ENCODE peak calls at places on chromosomes 11 and 22, in four cellular contexts. P, L, I and R are unnamed samples.
A peak's percentile ranks its signal among the peaks of the same experiment; 100 is the strongest.

GRCh38 chr11:83206771-83207413 is 13.4 kb downstream of the ANKRD42 start:
- DNase-seq in P (no peak), L (no peak), I (no peak), R (no peak)

GRCh38 chr22:48714231-48714630 is 1113.4 kb downstream of the BRD1 start:
- DNase-seq in P (no peak), L (no peak), I (no peak), R (no peak)

GRCh38 chr11:133787379-133788103 is 57.8 kb downstream of the SPATA19 start:
- DNase-seq in P (no peak), L (no peak), I (no peak), R (peak; percentile 59)

GRCh38 chr22:28019360-28019759 is 100.3 kb upstream of the PITPNB start:
- DNase-seq in P (no peak), L (no peak), I (no peak), R (no peak)

GRCh38 chr11:86212212-86212611 is 32.3 kb upstream of the EED start:
- DNase-seq in P (no peak), L (no peak), I (no peak), R (no peak)

GRCh38 chr11:23021287-23021863 is 161.1 kb upstream of the CCDC179 start:
- DNase-seq in P (peak; percentile 26), L (peak; percentile 9), I (no peak), R (peak; percentile 39)

GRCh38 chr11:62553839-62554361 is 7.3 kb upstream of the AHNAK start:
- DNase-seq in P (no peak), L (no peak), I (no peak), R (no peak)

GRCh38 chr11:10181811-10182210 is 112.2 kb downstream of the SBF2 start:
- DNase-seq in P (no peak), L (peak; percentile 32), I (no peak), R (no peak)

GRCh38 chr11:69358398-69359080 is 64.6 kb downstream of the MYEOV start:
- DNase-seq in P (no peak), L (no peak), I (no peak), R (no peak)

GRCh38 chr22:17115311-17115710 is 5.8 kb downstream of the TMEM121B start:
- DNase-seq in P (no peak), L (no peak), I (no peak), R (no peak)

GRCh38 chr22:25437414-25438160 is 126.9 kb upstream of the GRK3 start:
- DNase-seq in P (no peak), L (no peak), I (no peak), R (no peak)

GRCh38 chr11:110538154-110538553 is 108.4 kb downstream of the FDX1 start:
- DNase-seq in P (no peak), L (no peak), I (no peak), R (no peak)

GRCh38 chr22:21000987-21001600 is 824 bp downstream of the THAP7 start:
- DNase-seq in P (peak; percentile 72), L (no peak), I (no peak), R (no peak)

GRCh38 chr11:10026514-10026913 is 267.5 kb downstream of the SBF2 start:
- DNase-seq in P (no peak), L (no peak), I (no peak), R (no peak)

GRCh38 chr22:36355362-36355761 is 32.4 kb downstream of the MYH9 start:
- DNase-seq in P (no peak), L (no peak), I (no peak), R (no peak)

GRCh38 chr22:46815559-46815895 is 53.1 kb downstream of the TBC1D22A start:
- DNase-seq in P (no peak), L (no peak), I (no peak), R (no peak)

GRCh38 chr11:1237128-1237580 is 14.3 kb downstream of the MUC5B start:
- DNase-seq in P (no peak), L (no peak), I (no peak), R (no peak)

GRCh38 chr11:120911943-120912342 is 112.0 kb upstream of the TBCEL start:
- DNase-seq in P (no peak), L (no peak), I (no peak), R (no peak)

GRCh38 chr22:19579113-19579811 is 55.1 kb upstream of the CLDN5 start:
- DNase-seq in P (peak; percentile 46), L (no peak), I (no peak), R (no peak)

GRCh38 chr11:93843906-93844305 is 6.5 kb downstream of the VSTM5 start:
- DNase-seq in P (no peak), L (no peak), I (no peak), R (no peak)

GRCh38 chr11:45248501-45249011 is 37.6 kb downstream of the SYT13 start:
- DNase-seq in P (no peak), L (no peak), I (no peak), R (no peak)

GRCh38 chr11:45252877-45253276 is 33.3 kb downstream of the SYT13 start:
- DNase-seq in P (no peak), L (no peak), I (no peak), R (no peak)

GRCh38 chr11:45247433-45247832 is 38.7 kb downstream of the SYT13 start:
- DNase-seq in P (no peak), L (no peak), I (no peak), R (no peak)

GRCh38 chr11:45252134-45252856 is 33.8 kb downstream of the SYT13 start:
- DNase-seq in P (peak; percentile 78), L (peak; percentile 35), I (no peak), R (peak; percentile 86)

DNA sequence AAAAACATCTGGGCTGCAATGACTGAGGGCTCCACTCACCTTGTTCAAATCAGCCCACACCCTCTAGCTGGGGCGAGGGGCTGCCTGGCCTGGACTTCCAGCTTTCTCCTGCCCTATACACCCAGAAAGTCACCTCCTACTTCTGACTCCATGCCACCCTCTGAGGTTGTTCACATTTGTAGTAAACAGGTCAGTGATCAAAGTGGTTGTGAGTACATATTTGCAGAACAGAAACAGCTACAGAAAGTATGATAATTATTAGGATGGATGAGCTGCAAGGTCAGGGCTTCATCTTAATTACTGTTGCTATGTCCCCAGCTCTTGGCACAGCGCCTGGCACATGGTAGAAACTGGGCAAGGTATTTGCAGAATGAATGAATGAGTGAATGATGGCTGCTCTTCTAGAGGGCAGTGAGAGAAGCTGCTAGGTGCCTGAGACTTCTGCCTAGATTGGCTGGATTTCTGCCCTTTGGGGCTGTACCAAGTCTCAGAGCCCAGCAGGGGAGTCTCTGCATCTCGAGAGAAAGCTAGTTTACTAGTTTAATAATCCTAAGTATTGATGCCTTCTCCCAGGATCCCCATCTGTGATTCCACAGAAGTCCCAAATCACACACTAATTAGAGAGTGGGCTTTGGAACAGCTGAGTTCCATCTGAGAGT is 36.0 kb downstream of the SYT13 start:
- DNase-seq in P (no peak), L (no peak), I (peak; percentile 38), R (no peak)
- TF ChIP-seq FOXK2 in P (no peak), L (no peak), I (no peak), R (no peak)

GRCh38 chr11:115503083-115503885 is 931 bp downstream of the CADM1 start:
- DNase-seq in P (no peak), L (peak; percentile 51), I (no peak), R (peak; percentile 50)
- TF ChIP-seq FOXK2 in P (no peak), L (no peak), I (no peak), R (no peak)

GRCh38 chr11:33178443-33179154 is 17.3 kb upstream of the CSTF3 start:
- DNase-seq in P (no peak), L (no peak), I (no peak), R (no peak)
- TF ChIP-seq FOXK2 in P (no peak), L (no peak), I (no peak), R (no peak)

GRCh38 chr11:117621226-117621625 is 175.8 kb downstream of the DSCAML1 start:
- DNase-seq in P (peak; percentile 20), L (no peak), I (no peak), R (no peak)
- TF ChIP-seq FOXK2 in P (no peak), L (no peak), I (no peak), R (no peak)

GRCh38 chr11:17639781-17640180 is 79.6 kb upstream of the MYOD1 start:
- DNase-seq in P (no peak), L (no peak), I (no peak), R (no peak)
- TF ChIP-seq FOXK2 in P (no peak), L (no peak), I (no peak), R (no peak)

GRCh38 chr11:19995131-19995530 is 165.1 kb downstream of the DBX1 start:
- DNase-seq in P (peak; percentile 55), L (peak; percentile 88), I (no peak), R (no peak)
- TF ChIP-seq FOXK2 in P (peak; percentile 92), L (peak; percentile 44), I (no peak), R (no peak)

DNA sequence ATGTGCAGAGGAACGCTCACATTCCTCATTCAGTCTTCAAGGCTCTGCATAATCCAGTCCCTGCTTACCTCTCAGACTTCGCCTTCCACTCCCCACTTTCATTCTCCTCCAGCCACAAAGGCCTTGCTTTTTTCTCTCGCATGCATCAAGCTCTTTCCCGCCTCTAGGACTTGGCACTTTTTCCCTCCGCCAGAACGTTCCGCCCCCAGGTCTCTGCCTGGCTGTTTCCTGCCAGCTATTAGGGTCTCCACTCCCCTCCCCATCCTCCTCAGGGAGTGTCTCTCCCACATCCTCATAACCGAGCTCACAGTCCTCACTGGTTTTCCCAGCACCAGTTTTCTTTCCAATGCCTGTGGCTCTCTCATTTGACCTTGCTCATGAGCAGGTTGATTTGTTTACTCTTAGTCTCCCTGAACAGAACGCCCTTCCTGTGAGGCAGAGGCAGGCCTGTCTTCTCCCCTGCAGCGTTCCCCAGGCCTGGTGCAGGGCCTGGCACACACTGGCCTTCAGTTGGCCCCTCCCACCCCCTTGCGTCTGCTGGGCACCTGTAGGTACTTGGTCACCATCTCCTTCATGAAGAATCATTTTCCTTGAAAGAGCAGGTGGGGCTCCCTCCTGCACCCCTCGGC is 75.2 kb downstream of the RTL6 start:
- DNase-seq in P (no peak), L (no peak), I (no peak), R (no peak)
- TF ChIP-seq FOXK2 in P (no peak), L (no peak), I (no peak), R (no peak)

GRCh38 chr11:95450547-95451123 is 219.6 kb upstream of the SESN3 start:
- DNase-seq in P (no peak), L (no peak), I (no peak), R (no peak)
- TF ChIP-seq FOXK2 in P (no peak), L (no peak), I (no peak), R (no peak)

DNA sequence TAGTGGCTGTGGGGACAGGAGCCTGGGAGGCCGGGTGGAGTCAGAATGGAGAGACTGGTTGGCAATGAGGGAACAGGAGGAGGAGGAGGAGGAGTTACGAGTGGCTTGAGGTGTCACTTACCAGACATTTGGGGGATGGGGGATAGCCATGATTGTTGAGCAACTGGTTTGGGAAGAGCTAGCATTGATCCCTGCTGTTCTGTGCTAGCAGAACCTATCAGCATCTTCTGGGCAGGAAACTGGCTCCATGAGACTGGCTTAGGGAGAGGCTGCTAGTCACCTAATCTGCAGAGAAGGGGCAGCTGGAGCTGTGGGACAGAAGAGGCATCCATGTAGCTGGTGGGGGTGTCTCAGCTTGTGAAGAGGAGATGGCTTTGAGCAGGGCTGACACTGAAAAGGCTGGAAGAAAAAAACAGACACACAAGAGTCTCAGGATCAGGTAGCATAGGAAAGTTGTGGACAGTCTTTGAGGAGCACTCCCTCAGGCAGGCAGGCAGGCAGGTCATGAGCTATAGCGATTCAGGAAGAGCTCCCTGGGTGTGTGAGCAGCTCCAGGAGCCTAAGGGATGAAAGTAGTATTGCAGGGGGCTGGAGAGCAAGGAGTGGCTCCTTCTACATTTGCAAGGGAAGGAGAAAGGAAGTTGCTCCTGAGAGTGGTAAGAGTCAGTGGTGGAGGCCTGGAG is 22.3 kb downstream of the PIK3IP1 start:
- DNase-seq in P (no peak), L (no peak), I (no peak), R (no peak)
- TF ChIP-seq FOXK2 in P (no peak), L (no peak), I (no peak), R (no peak)